ENCODE peak calls at places on chromosomes 4 and X, in eight cellular contexts. One of them, this sample, is unnamed.

GRCh38 chr4:23068287-23068686 is 375.6 kb downstream of the GBA3 start:
- DNase-seq in aorta: no peak
- DNase-seq in neural progenitor cell: no peak
- DNase-seq in breast epithelium: no peak
- DNase-seq in K562: no peak
- DNase-seq in upper lobe of left lung: no peak
- DNase-seq in suprapubic skin: no peak
- DNase-seq in keratinocyte: no peak
- DNase-seq in this sample: no peak

GRCh38 chr4:26269038-26269437 is 51.8 kb upstream of the RBPJ start:
- DNase-seq in breast epithelium: no peak
- DNase-seq in upper lobe of left lung: no peak
- DNase-seq in keratinocyte: no peak
- DNase-seq in neural progenitor cell: no peak
- DNase-seq in K562: no peak
- DNase-seq in suprapubic skin: no peak
- DNase-seq in aorta: no peak
- DNase-seq in this sample: no peak

GRCh38 chr4:56976878-56977320 is 507 bp downstream of the NOA1 start:
- DNase-seq in neural progenitor cell: peak
- DNase-seq in keratinocyte: no peak
- DNase-seq in upper lobe of left lung: peak
- DNase-seq in aorta: peak
- DNase-seq in breast epithelium: peak
- DNase-seq in K562: peak
- DNase-seq in suprapubic skin: no peak
- DNase-seq in this sample: peak

GRCh38 chr4:189048119-189048518 is 892.6 kb upstream of the FRG1 start:
- DNase-seq in aorta: no peak
- DNase-seq in keratinocyte: no peak
- DNase-seq in neural progenitor cell: no peak
- DNase-seq in upper lobe of left lung: no peak
- DNase-seq in breast epithelium: no peak
- DNase-seq in suprapubic skin: no peak
- DNase-seq in K562: no peak
- DNase-seq in this sample: no peak

GRCh38 chr4:8727131-8727530 is 134.6 kb downstream of the CPZ start:
- DNase-seq in K562: no peak
- DNase-seq in aorta: peak
- DNase-seq in keratinocyte: no peak
- DNase-seq in neural progenitor cell: no peak
- DNase-seq in upper lobe of left lung: peak
- DNase-seq in suprapubic skin: peak
- DNase-seq in breast epithelium: peak
- DNase-seq in this sample: peak

GRCh38 chr4:6641164-6641970 is 882 bp downstream of the MRFAP1 start:
- DNase-seq in upper lobe of left lung: peak
- DNase-seq in K562: peak
- DNase-seq in keratinocyte: no peak
- DNase-seq in neural progenitor cell: peak
- DNase-seq in aorta: peak
- DNase-seq in breast epithelium: peak
- DNase-seq in suprapubic skin: peak
- DNase-seq in this sample: no peak

GRCh38 chrX:1388651-1389050 is 3.3 kb downstream of the SLC25A6 start:
- DNase-seq in neural progenitor cell: no peak
- DNase-seq in suprapubic skin: no peak
- DNase-seq in keratinocyte: no peak
- DNase-seq in upper lobe of left lung: no peak
- DNase-seq in aorta: peak
- DNase-seq in breast epithelium: no peak
- DNase-seq in K562: no peak
- DNase-seq in this sample: peak

GRCh38 chrX:64394059-64394873 is 986 bp downstream of the MTMR8 start:
- DNase-seq in keratinocyte: no peak
- DNase-seq in K562: peak
- DNase-seq in aorta: no peak
- DNase-seq in neural progenitor cell: no peak
- DNase-seq in upper lobe of left lung: no peak
- DNase-seq in breast epithelium: no peak
- DNase-seq in suprapubic skin: no peak
- DNase-seq in this sample: no peak

GRCh38 chrX:18900401-18900976 is 83.4 kb downstream of the PHKA2 start:
- DNase-seq in K562: no peak
- DNase-seq in keratinocyte: no peak
- DNase-seq in suprapubic skin: no peak
- DNase-seq in aorta: peak
- DNase-seq in neural progenitor cell: no peak
- DNase-seq in upper lobe of left lung: no peak
- DNase-seq in breast epithelium: no peak
- DNase-seq in this sample: no peak

GRCh38 chrX:144566592-144566991 is 680.7 kb upstream of the SPANXN1 start:
- DNase-seq in K562: no peak
- DNase-seq in suprapubic skin: no peak
- DNase-seq in breast epithelium: no peak
- DNase-seq in neural progenitor cell: peak
- DNase-seq in aorta: no peak
- DNase-seq in keratinocyte: no peak
- DNase-seq in upper lobe of left lung: no peak
- DNase-seq in this sample: no peak

GRCh38 chr4:156767911-156768415 is 203.6 kb downstream of the PDGFC start:
- DNase-seq in breast epithelium: no peak
- DNase-seq in K562: no peak
- DNase-seq in keratinocyte: no peak
- DNase-seq in aorta: no peak
- DNase-seq in neural progenitor cell: no peak
- DNase-seq in upper lobe of left lung: no peak
- DNase-seq in suprapubic skin: no peak
- DNase-seq in this sample: no peak

GRCh38 chr4:38706301-38706700 is 42.3 kb downstream of the KLF3 start:
- DNase-seq in keratinocyte: no peak
- DNase-seq in upper lobe of left lung: no peak
- DNase-seq in suprapubic skin: no peak
- DNase-seq in aorta: no peak
- DNase-seq in breast epithelium: no peak
- DNase-seq in K562: no peak
- DNase-seq in neural progenitor cell: no peak
- DNase-seq in this sample: no peak

GRCh38 chr4:101367201-101367600 is 19.9 kb upstream of the PPP3CA start:
- DNase-seq in keratinocyte: no peak
- DNase-seq in breast epithelium: no peak
- DNase-seq in neural progenitor cell: no peak
- DNase-seq in K562: no peak
- DNase-seq in aorta: no peak
- DNase-seq in upper lobe of left lung: no peak
- DNase-seq in suprapubic skin: no peak
- DNase-seq in this sample: no peak

GRCh38 chrX:115650916-115651315 is 89.9 kb downstream of the PLS3 start:
- DNase-seq in keratinocyte: no peak
- DNase-seq in upper lobe of left lung: no peak
- DNase-seq in breast epithelium: no peak
- DNase-seq in suprapubic skin: no peak
- DNase-seq in K562: peak
- DNase-seq in neural progenitor cell: peak
- DNase-seq in aorta: no peak
- DNase-seq in this sample: no peak

GRCh38 chr4:164501074-164501473 is 252.9 kb upstream of the SMIM31 start:
- DNase-seq in keratinocyte: peak
- DNase-seq in neural progenitor cell: no peak
- DNase-seq in breast epithelium: no peak
- DNase-seq in aorta: no peak
- DNase-seq in K562: no peak
- DNase-seq in suprapubic skin: no peak
- DNase-seq in upper lobe of left lung: no peak
- DNase-seq in this sample: no peak

GRCh38 chrX:129876734-129877395 is 29.1 kb upstream of the UTP14A start:
- DNase-seq in K562: no peak
- DNase-seq in breast epithelium: no peak
- DNase-seq in neural progenitor cell: no peak
- DNase-seq in suprapubic skin: no peak
- DNase-seq in aorta: no peak
- DNase-seq in keratinocyte: no peak
- DNase-seq in upper lobe of left lung: peak
- DNase-seq in this sample: no peak

GRCh38 chr4:15575951-15576350 is 79.2 kb downstream of the FBXL5 start:
- DNase-seq in suprapubic skin: no peak
- DNase-seq in neural progenitor cell: peak
- DNase-seq in breast epithelium: no peak
- DNase-seq in keratinocyte: no peak
- DNase-seq in upper lobe of left lung: no peak
- DNase-seq in aorta: no peak
- DNase-seq in K562: no peak
- DNase-seq in this sample: no peak

GRCh38 chr4:10605746-10606482 is 78.7 kb downstream of the CLNK start:
- DNase-seq in breast epithelium: no peak
- DNase-seq in upper lobe of left lung: no peak
- DNase-seq in keratinocyte: peak
- DNase-seq in K562: no peak
- DNase-seq in suprapubic skin: no peak
- DNase-seq in aorta: no peak
- DNase-seq in neural progenitor cell: no peak
- DNase-seq in this sample: no peak

GRCh38 chr4:188428935-188429334 is 289.7 kb downstream of the TRIML1 start:
- DNase-seq in keratinocyte: no peak
- DNase-seq in breast epithelium: no peak
- DNase-seq in neural progenitor cell: peak
- DNase-seq in K562: no peak
- DNase-seq in suprapubic skin: no peak
- DNase-seq in upper lobe of left lung: no peak
- DNase-seq in aorta: no peak
- DNase-seq in this sample: no peak

GRCh38 chr4:102757681-102758080 is 3.1 kb downstream of the MANBA start:
- DNase-seq in aorta: no peak
- DNase-seq in K562: no peak
- DNase-seq in suprapubic skin: no peak
- DNase-seq in breast epithelium: no peak
- DNase-seq in keratinocyte: no peak
- DNase-seq in upper lobe of left lung: no peak
- DNase-seq in neural progenitor cell: no peak
- DNase-seq in this sample: no peak

GRCh38 chr4:102760645-102761477 is at the start of gene MANBA:
- DNase-seq in keratinocyte: no peak
- DNase-seq in upper lobe of left lung: peak
- DNase-seq in K562: peak
- DNase-seq in suprapubic skin: peak
- DNase-seq in aorta: peak
- DNase-seq in breast epithelium: peak
- DNase-seq in neural progenitor cell: peak
- DNase-seq in this sample: peak

GRCh38 chr4:102759835-102760644 is 728 bp downstream of the MANBA start:
- DNase-seq in breast epithelium: no peak
- DNase-seq in neural progenitor cell: peak
- DNase-seq in suprapubic skin: peak
- DNase-seq in aorta: no peak
- DNase-seq in upper lobe of left lung: peak
- DNase-seq in K562: peak
- DNase-seq in keratinocyte: no peak
- DNase-seq in this sample: no peak

GRCh38 chr4:102761478-102761790 is 666 bp upstream of the MANBA start:
- DNase-seq in upper lobe of left lung: peak
- DNase-seq in neural progenitor cell: no peak
- DNase-seq in aorta: no peak
- DNase-seq in breast epithelium: no peak
- DNase-seq in keratinocyte: no peak
- DNase-seq in K562: no peak
- DNase-seq in suprapubic skin: no peak
- DNase-seq in this sample: no peak

GRCh38 chr4:102758241-102758871 is 2.4 kb downstream of the MANBA start:
- DNase-seq in upper lobe of left lung: no peak
- DNase-seq in keratinocyte: no peak
- DNase-seq in neural progenitor cell: no peak
- DNase-seq in K562: no peak
- DNase-seq in aorta: no peak
- DNase-seq in suprapubic skin: no peak
- DNase-seq in breast epithelium: no peak
- DNase-seq in this sample: no peak
- H3K27ac ChIP-seq in upper lobe of left lung: peak
- H3K27ac ChIP-seq in keratinocyte: no peak
- H3K27ac ChIP-seq in neural progenitor cell: no peak
- H3K27ac ChIP-seq in K562: no peak
- H3K27ac ChIP-seq in aorta: no peak
- H3K27ac ChIP-seq in suprapubic skin: no peak
- H3K27ac ChIP-seq in breast epithelium: peak
- H3K27ac ChIP-seq in this sample: no peak

GRCh38 chrX:13168276-13168675 is 123.9 kb upstream of the FAM9C start:
- DNase-seq in upper lobe of left lung: no peak
- DNase-seq in aorta: no peak
- DNase-seq in keratinocyte: no peak
- DNase-seq in breast epithelium: no peak
- DNase-seq in neural progenitor cell: no peak
- DNase-seq in suprapubic skin: no peak
- DNase-seq in K562: no peak
- DNase-seq in this sample: no peak
- H3K27ac ChIP-seq in upper lobe of left lung: peak
- H3K27ac ChIP-seq in aorta: no peak
- H3K27ac ChIP-seq in keratinocyte: no peak
- H3K27ac ChIP-seq in breast epithelium: peak
- H3K27ac ChIP-seq in neural progenitor cell: no peak
- H3K27ac ChIP-seq in suprapubic skin: peak
- H3K27ac ChIP-seq in K562: no peak
- H3K27ac ChIP-seq in this sample: no peak

GRCh38 chr4:140099993-140100392 is 54.0 kb downstream of the MAML3 start:
- DNase-seq in K562: no peak
- DNase-seq in upper lobe of left lung: peak
- DNase-seq in breast epithelium: no peak
- DNase-seq in suprapubic skin: peak
- DNase-seq in aorta: no peak
- DNase-seq in neural progenitor cell: no peak
- DNase-seq in keratinocyte: no peak
- DNase-seq in this sample: peak
- H3K27ac ChIP-seq in K562: no peak
- H3K27ac ChIP-seq in upper lobe of left lung: peak
- H3K27ac ChIP-seq in breast epithelium: peak
- H3K27ac ChIP-seq in suprapubic skin: no peak
- H3K27ac ChIP-seq in aorta: no peak
- H3K27ac ChIP-seq in neural progenitor cell: no peak
- H3K27ac ChIP-seq in keratinocyte: no peak
- H3K27ac ChIP-seq in this sample: no peak

DNA sequence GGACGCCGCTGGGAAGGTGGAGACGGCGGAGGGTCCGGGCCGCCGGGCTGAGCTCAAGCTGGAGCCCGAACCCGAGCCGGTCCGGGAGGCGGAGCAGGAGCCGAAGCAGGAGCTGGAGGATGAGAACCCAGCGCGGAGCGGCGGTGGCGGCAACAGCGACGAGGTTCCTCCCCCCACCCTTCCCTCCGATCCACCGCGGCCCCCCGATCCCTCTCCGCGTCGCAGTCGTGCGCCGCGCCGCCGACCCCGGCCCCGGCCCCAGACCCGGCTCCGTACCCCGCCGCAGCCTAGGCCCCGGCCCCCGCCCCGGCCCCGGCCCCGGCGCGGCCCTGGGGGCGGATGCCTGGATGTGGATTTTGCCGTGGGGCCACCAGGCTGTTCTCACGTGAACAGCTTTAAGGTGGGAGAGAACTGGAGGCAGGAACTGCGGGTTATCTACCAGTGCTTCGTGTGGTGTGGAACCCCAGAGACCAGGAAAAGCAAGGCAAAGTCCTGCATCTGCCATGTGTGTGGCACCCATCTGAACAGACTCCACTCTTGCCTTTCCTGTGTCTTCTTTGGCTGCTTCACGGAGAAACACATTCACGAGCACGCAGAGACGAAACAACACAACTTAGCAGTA is 483 bp downstream of the USP27X start:
- DNase-seq in breast epithelium: no peak
- DNase-seq in K562: no peak
- DNase-seq in suprapubic skin: no peak
- DNase-seq in keratinocyte: no peak
- DNase-seq in aorta: no peak
- DNase-seq in upper lobe of left lung: no peak
- DNase-seq in neural progenitor cell: no peak
- DNase-seq in this sample: no peak
- H3K27ac ChIP-seq in breast epithelium: peak
- H3K27ac ChIP-seq in K562: no peak
- H3K27ac ChIP-seq in suprapubic skin: peak
- H3K27ac ChIP-seq in keratinocyte: no peak
- H3K27ac ChIP-seq in aorta: peak
- H3K27ac ChIP-seq in upper lobe of left lung: peak
- H3K27ac ChIP-seq in neural progenitor cell: no peak
- H3K27ac ChIP-seq in this sample: peak

This sample was measured in kidney.